ENCODE peak calls at places on chromosome 20, in nine cellular contexts. F is AG04449, W is neural crest cell, G is breast epithelium, Y is lower leg skin, R is nephron progenitor cell, I is GM13977, K is epithelial cell of esophagus, H is foreskin fibroblast. T is an unnamed sample.

GRCh38 chr20:44696315-44696714 is 18.9 kb upstream of the CCN5 start:
- DNase-seq in F (no peak), W (no peak), G (no peak), Y (no peak), R (no peak), I (no peak), K (no peak), H (no peak), T (no peak)

GRCh38 chr20:44780226-44780625 is 30.1 kb downstream of the RIMS4 start:
- DNase-seq in F (no peak), W (peak; percentile 71), G (no peak), Y (no peak), R (peak; percentile 88), I (peak; percentile 46), K (peak; percentile 73), H (peak; percentile 79), T (peak; percentile 60)

GRCh38 chr20:36317675-36318074 is 11.5 kb downstream of the DLGAP4 start:
- DNase-seq in F (no peak), W (no peak), G (no peak), Y (no peak), R (no peak), I (no peak), K (no peak), H (no peak), T (no peak)

GRCh38 chr20:56957737-56958553 is 308.5 kb downstream of the BMP7 start:
- DNase-seq in F (no peak), W (peak; percentile 40), G (no peak), Y (no peak), R (peak; percentile 78), I (no peak), K (no peak), H (peak; percentile 25), T (no peak)

GRCh38 chr20:48171071-48171470 is 385.8 kb upstream of the SULF2 start:
- DNase-seq in F (no peak), W (no peak), G (no peak), Y (no peak), R (no peak), I (no peak), K (no peak), H (no peak), T (no peak)

GRCh38 chr20:44961868-44962267 is 1.7 kb upstream of the TOMM34 start:
- DNase-seq in F (no peak), W (no peak), G (no peak), Y (no peak), R (no peak), I (no peak), K (peak; percentile 59), H (peak; percentile 85), T (no peak)

GRCh38 chr20:15708984-15709598 is 864.2 kb downstream of the KIF16B start:
- DNase-seq in F (no peak), W (peak; percentile 67), G (no peak), Y (no peak), R (peak; percentile 69), I (peak; percentile 35), K (peak; percentile 42), H (no peak), T (peak; percentile 62)

GRCh38 chr20:59455392-59456341 is 148.7 kb upstream of the PHACTR3 start:
- DNase-seq in F (no peak), W (peak; percentile 37), G (peak; percentile 28), Y (peak; percentile 22), R (peak; percentile 47), I (peak; percentile 48), K (no peak), H (peak; percentile 19), T (peak; percentile 45)

GRCh38 chr20:32789896-32790750 is 27.9 kb downstream of the DNMT3B start:
- DNase-seq in F (peak; percentile 16), W (peak; percentile 90), G (peak; percentile 64), Y (peak; percentile 56), R (peak; percentile 81), I (peak; percentile 89), K (peak; percentile 76), H (peak; percentile 89), T (peak; percentile 88)

GRCh38 chr20:63116412-63117106 is 99.4 kb downstream of the YTHDF1 start:
- DNase-seq in F (no peak), W (peak; percentile 66), G (no peak), Y (no peak), R (peak; percentile 90), I (peak; percentile 69), K (no peak), H (peak; percentile 62), T (peak; percentile 72)

GRCh38 chr20:57335392-57335791 is 5.8 kb downstream of the SPO11 start:
- DNase-seq in F (no peak), W (no peak), G (no peak), Y (no peak), R (no peak), I (no peak), K (peak; percentile 17), H (no peak), T (no peak)

GRCh38 chr20:3658708-3659491 is 4.3 kb downstream of the GFRA4 start:
- DNase-seq in F (no peak), W (no peak), G (no peak), Y (no peak), R (no peak), I (peak; percentile 89), K (peak; percentile 33), H (peak; percentile 29), T (peak; percentile 87)

GRCh38 chr20:64044484-64045247 is 4.8 kb downstream of the SOX18 start:
- DNase-seq in F (no peak), W (no peak), G (no peak), Y (no peak), R (no peak), I (no peak), K (peak; percentile 82), H (peak; percentile 82), T (no peak)

GRCh38 chr20:10783660-10784336 is 110.0 kb upstream of the JAG1 start:
- DNase-seq in F (no peak), W (no peak), G (no peak), Y (no peak), R (no peak), I (no peak), K (no peak), H (no peak), T (no peak)

GRCh38 chr20:63850689-63851547 is 10.4 kb upstream of the ABHD16B start:
- DNase-seq in F (no peak), W (no peak), G (no peak), Y (no peak), R (no peak), I (peak; percentile 96), K (no peak), H (no peak), T (peak; percentile 93)

GRCh38 chr20:56506103-56506502 is 18.4 kb upstream of the FAM209A start:
- DNase-seq in F (no peak), W (no peak), G (no peak), Y (no peak), R (no peak), I (no peak), K (no peak), H (no peak), T (no peak)

DNA sequence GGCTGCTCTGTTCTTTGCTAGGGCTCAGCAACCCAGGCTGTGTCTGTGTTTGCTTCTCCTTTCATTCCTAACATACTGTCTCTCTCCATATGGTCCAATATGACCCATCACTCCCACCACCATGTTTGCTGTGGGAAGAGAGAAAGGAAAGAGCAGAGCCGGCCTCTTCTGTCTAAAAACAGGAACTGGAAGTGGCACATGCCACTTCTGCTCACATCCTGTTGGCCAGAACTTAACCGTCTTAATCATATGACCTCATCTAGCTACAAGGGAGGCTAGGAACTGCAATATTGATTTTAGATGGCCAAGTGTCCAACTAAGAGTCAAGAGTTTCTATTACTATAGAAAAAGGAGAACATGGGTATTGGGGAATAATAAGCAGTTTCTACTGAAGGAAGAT is 212.5 kb upstream of the CHD6 start:
- DNase-seq in F (no peak), W (no peak), G (no peak), Y (no peak), R (no peak), I (no peak), K (no peak), H (no peak), T (no peak)
- TF ChIP-seq CTCF in F (no peak), W (no peak), G (no peak), Y (no peak), R (no peak), I (no peak), K (no peak), H (no peak), T (no peak)

GRCh38 chr20:54497931-54498718 is 22.7 kb downstream of the DOK5 start:
- DNase-seq in F (no peak), W (no peak), G (no peak), Y (no peak), R (no peak), I (no peak), K (no peak), H (peak; percentile 45), T (no peak)
- TF ChIP-seq CTCF in F (no peak), W (no peak), G (no peak), Y (no peak), R (no peak), I (no peak), K (no peak), H (no peak), T (no peak)

GRCh38 chr20:23166563-23166962 is 80.4 kb upstream of the CD93 start:
- DNase-seq in F (no peak), W (no peak), G (no peak), Y (no peak), R (no peak), I (no peak), K (no peak), H (no peak), T (no peak)

GRCh38 chr20:23163562-23163961 is 77.4 kb upstream of the CD93 start:
- DNase-seq in F (no peak), W (no peak), G (no peak), Y (no peak), R (no peak), I (no peak), K (no peak), H (no peak), T (no peak)

GRCh38 chr20:23165964-23166363 is 79.8 kb upstream of the CD93 start:
- DNase-seq in F (no peak), W (no peak), G (no peak), Y (no peak), R (no peak), I (no peak), K (no peak), H (no peak), T (no peak)

GRCh38 chr20:23164176-23164601 is 78.1 kb upstream of the CD93 start:
- DNase-seq in F (no peak), W (no peak), G (no peak), Y (no peak), R (no peak), I (no peak), K (no peak), H (peak; percentile 39), T (no peak)

GRCh38 chr20:23165307-23165750 is 79.2 kb upstream of the CD93 start:
- DNase-seq in F (no peak), W (no peak), G (no peak), Y (no peak), R (no peak), I (no peak), K (no peak), H (no peak), T (no peak)
- TF ChIP-seq CTCF in F (no peak), W (no peak), G (no peak), Y (no peak), R (no peak), I (peak; percentile 15), K (no peak), H (no peak), T (no peak)

DNA sequence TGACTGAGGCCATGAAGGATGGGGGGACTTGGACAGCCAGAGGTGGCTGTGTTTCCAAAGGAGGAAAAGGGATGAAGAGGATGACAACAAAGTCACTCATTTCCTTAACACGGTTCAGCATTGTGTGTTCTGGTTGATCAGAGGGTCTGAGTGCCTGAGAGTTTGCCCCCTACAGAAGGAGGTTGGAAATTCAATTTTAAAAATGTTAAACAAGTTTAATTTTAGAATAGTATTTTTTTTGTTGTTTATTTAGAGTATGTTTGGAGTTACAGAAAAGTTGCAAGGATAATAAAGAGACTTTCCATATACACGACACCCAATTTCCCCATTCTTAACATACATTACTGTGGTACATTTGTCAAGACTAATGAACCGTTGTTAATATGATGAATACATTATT is 10.3 kb upstream of the VAPB start:
- DNase-seq in F (no peak), W (no peak), G (no peak), Y (no peak), R (no peak), I (no peak), K (no peak), H (no peak), T (no peak)
- TF ChIP-seq CTCF in F (no peak), W (peak; percentile 26), G (no peak), Y (no peak), R (no peak), I (no peak), K (no peak), H (no peak), T (no peak)

T was measured in GM13976.